ENCODE peak calls at places on chromosomes 11 and 22, in six cellular contexts. V, F, E, N, O and J are unnamed samples.

GRCh38 chr22:46574993-46575914 is 37.8 kb upstream of the CELSR1 start:
- DNase-seq in N (no peak), F (no peak), V (peak; percentile 16), E (no peak), O (peak; percentile 43), J (no peak)

GRCh38 chr11:107857550-107858216 is 904 bp downstream of the SLC35F2 start:
- DNase-seq in E (peak; percentile 59), N (no peak), O (peak; percentile 39), V (no peak), F (no peak), J (no peak)

GRCh38 chr11:27722117-27722844 is 22.0 kb upstream of the BDNF start:
- DNase-seq in F (no peak), O (peak; percentile 35), E (no peak), N (no peak), V (no peak), J (no peak)

GRCh38 chr11:18669211-18669593 is 29.4 kb upstream of the TMEM86A start:
- DNase-seq in N (no peak), F (no peak), E (no peak), V (no peak), O (no peak), J (no peak)

GRCh38 chr22:37804886-37805857 is 2.6 kb upstream of the GCAT start:
- DNase-seq in O (peak; percentile 83), V (peak; percentile 90), F (peak; percentile 88), N (peak; percentile 93), E (peak; percentile 91), J (peak; percentile 94)

GRCh38 chr22:24402460-24403192 is 24.8 kb upstream of the ADORA2A start:
- DNase-seq in N (peak; percentile 87), V (peak; percentile 72), E (peak; percentile 91), F (peak; percentile 90), O (peak; percentile 79), J (peak; percentile 90)

GRCh38 chr22:38831166-38831945 is 12.5 kb downstream of the NPTXR start:
- DNase-seq in V (no peak), F (peak; percentile 1), N (no peak), O (no peak), E (no peak), J (peak; percentile 60)

GRCh38 chr11:5928269-5928668 is 13.8 kb upstream of the OR56A3 start:
- DNase-seq in V (no peak), O (no peak), N (no peak), E (no peak), F (no peak), J (no peak)

GRCh38 chr11:70712471-70712870 is 314.1 kb downstream of the CTTN start:
- DNase-seq in N (peak; percentile 34), E (no peak), O (no peak), V (no peak), F (no peak), J (no peak)

GRCh38 chr22:24440270-24440717 is 12.9 kb downstream of the ADORA2A start:
- DNase-seq in V (no peak), O (no peak), E (no peak), N (no peak), F (no peak), J (no peak)

GRCh38 chr22:25630446-25630845 is 66.0 kb downstream of the GRK3 start:
- DNase-seq in V (no peak), N (no peak), O (no peak), F (no peak), E (no peak), J (no peak)

GRCh38 chr11:57746920-57747319 is 4.7 kb downstream of the BTBD18 start:
- DNase-seq in V (no peak), F (no peak), N (no peak), O (no peak), E (no peak), J (no peak)

GRCh38 chr11:129840236-129840635 is 24.6 kb downstream of the TMEM45B start:
- DNase-seq in V (no peak), F (no peak), E (no peak), O (no peak), N (no peak), J (no peak)

GRCh38 chr11:20013346-20014066 is 146.8 kb downstream of the DBX1 start:
- DNase-seq in V (peak; percentile 56), F (no peak), O (peak; percentile 64), E (no peak), N (peak; percentile 53), J (no peak)

GRCh38 chr11:76459299-76459698 is 14.5 kb downstream of the EMSY start:
- DNase-seq in O (no peak), N (no peak), V (no peak), E (no peak), F (no peak), J (no peak)

GRCh38 chr22:21446827-21447690 is 20.1 kb upstream of the TMEM191C start:
- DNase-seq in F (no peak), O (no peak), V (peak; percentile 5), E (peak; percentile 42), N (peak; percentile 15), J (peak; percentile 32)

GRCh38 chr11:121967131-121967689 is 148.8 kb downstream of the BLID start:
- DNase-seq in O (no peak), V (no peak), F (no peak), E (no peak), N (no peak), J (no peak)

GRCh38 chr22:39612811-39613548 is 42.4 kb downstream of the CACNA1I start:
- DNase-seq in N (no peak), O (no peak), E (no peak), F (no peak), V (no peak), J (no peak)

GRCh38 chr11:132361011-132361550 is 990.7 kb downstream of the NTM start:
- DNase-seq in E (no peak), O (no peak), N (no peak), F (no peak), V (no peak), J (no peak)

GRCh38 chr11:8732748-8733241 is 50.2 kb downstream of the RPL27A start:
- DNase-seq in V (peak; percentile 82), O (no peak), E (peak; percentile 83), F (peak; percentile 94), N (peak; percentile 89), J (peak; percentile 84)

GRCh38 chr11:17861036-17861755 is 126.6 kb downstream of the KCNC1 start:
- DNase-seq in O (no peak), N (no peak), V (no peak), E (no peak), F (no peak), J (no peak)

GRCh38 chr11:40388097-40388818 is 1071.2 kb downstream of the LRRC4C start:
- DNase-seq in O (no peak), F (no peak), N (no peak), V (no peak), E (no peak), J (no peak)

GRCh38 chr11:134406264-134407185 is 5.5 kb downstream of the B3GAT1 start:
- DNase-seq in N (no peak), F (no peak), O (no peak), V (no peak), E (no peak), J (no peak)
- H3K4me1 ChIP-seq in N (peaks cover 8% of the 10 kb centered on the region), F (no peaks in the 10 kb centered on the region), O (no peaks in the 10 kb centered on the region), V (no peaks in the 10 kb centered on the region), E (peaks cover 6% of the 10 kb centered on the region), J (peaks cover 4% of the 10 kb centered on the region)

DNA sequence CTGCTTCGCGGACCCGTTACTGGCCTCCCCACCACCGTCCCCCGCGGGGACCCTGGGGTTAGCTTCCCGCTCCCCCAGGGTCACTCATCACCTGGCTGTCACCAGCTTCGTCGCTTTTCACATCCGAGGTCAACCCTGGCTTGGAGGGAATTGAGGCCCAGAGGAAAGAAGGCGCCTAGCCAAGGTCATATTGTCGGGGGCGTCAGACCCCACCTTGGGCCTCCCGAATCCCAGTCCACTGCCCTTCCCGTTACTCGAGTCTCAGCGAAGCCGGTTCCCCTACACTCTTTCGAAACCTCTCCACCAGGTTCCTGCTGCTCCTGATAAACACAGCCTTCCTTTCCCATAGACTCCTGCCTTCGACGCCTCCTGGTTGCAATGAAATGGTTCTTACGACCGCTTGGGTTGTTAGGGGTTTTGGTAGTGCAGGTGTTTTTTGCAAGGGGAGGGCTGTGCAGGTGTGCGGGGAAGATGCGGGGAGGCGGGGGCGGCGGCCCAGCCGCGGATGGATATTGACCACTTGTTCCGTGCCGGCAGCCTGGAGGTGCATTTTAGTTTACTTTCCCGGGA is 634 bp downstream of the NAA40 start:
- DNase-seq in V (no peak), O (peak; percentile 39), E (no peak), F (peak; percentile 33), N (no peak), J (no peak)
- H3K27ac ChIP-seq in V (peak overlapping the region; percentile 82), O (peak overlapping the region; percentile 85), E (peak overlapping the region; percentile 85), F (no peak overlapping the region), N (no peak overlapping the region), J (peak overlapping the region; percentile 71)

GRCh38 chr11:119044708-119045107 is 12.3 kb downstream of the HYOU1 start:
- DNase-seq in V (no peak), O (no peak), N (no peak), F (no peak), E (no peak), J (no peak)
- TF ChIP-seq CTCF in V (no peak), O (no peak), N (no peak), F (no peak), E (no peak), J (no peak)

GRCh38 chr11:67407700-67408163 is 3.8 kb downstream of the TBC1D10C start:
- DNase-seq in N (no peak), V (no peak), E (no peak), F (no peak), O (no peak), J (no peak)
- H3K4me1 ChIP-seq in N (no peaks in the 10 kb centered on the region), V (no peaks in the 10 kb centered on the region), E (peaks cover 34% of the 10 kb centered on the region), F (no peaks in the 10 kb centered on the region), O (no peaks in the 10 kb centered on the region), J (no peaks in the 10 kb centered on the region)

GRCh38 chr22:44136112-44136511 is 44.6 kb upstream of the PARVG start:
- DNase-seq in O (no peak), N (no peak), E (no peak), V (no peak), F (no peak), J (no peak)

GRCh38 chr22:44139773-44140172 is 41.0 kb upstream of the PARVG start:
- DNase-seq in F (no peak), O (no peak), E (no peak), V (no peak), N (no peak), J (no peak)

GRCh38 chr22:44133901-44134511 is 46.7 kb upstream of the PARVG start:
- DNase-seq in O (no peak), V (peak; percentile 77), E (no peak), F (no peak), N (no peak), J (no peak)

GRCh38 chr22:44133161-44133560 is 47.6 kb upstream of the PARVG start:
- DNase-seq in F (no peak), E (no peak), O (no peak), N (no peak), V (no peak), J (no peak)

DNA sequence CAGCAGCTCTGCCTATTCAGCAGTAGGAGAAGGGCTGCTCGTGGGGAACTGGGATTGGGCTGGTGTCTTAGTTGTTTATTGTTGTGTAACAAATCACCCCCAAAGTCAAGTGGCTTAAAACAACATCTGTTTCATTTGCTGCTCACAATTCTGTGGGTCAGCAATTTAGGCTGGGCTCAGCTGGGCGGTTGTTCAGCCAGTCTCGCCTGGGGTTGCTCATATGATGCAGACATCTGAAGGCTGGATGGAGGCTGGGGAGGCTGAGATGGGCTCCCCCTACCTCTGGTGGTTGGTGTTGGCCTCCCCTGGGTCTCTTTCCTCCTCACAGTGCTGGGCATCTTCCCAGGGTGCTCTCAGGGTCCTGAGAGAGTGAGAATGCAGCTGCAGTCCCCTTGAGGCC is 43.3 kb upstream of the PARVG start:
- DNase-seq in E (no peak), V (no peak), O (no peak), F (no peak), N (no peak), J (no peak)
- H3K27ac ChIP-seq in E (no peak overlapping the region), V (no peak overlapping the region), O (no peak overlapping the region), F (no peak overlapping the region), N (no peak overlapping the region), J (no peak overlapping the region)